ENCODE peak calls at places on chromosomes 11 and 22, in five cellular contexts. One of them, this sample, is unnamed.
A peak's percentile ranks its signal among the peaks of the same experiment; 100 is the strongest.

GRCh38 chr22:31286360-31287255 is 5.7 kb downstream of the PIK3IP1 start:
- DNase-seq in H9: no peak
- DNase-seq in neuronal stem cell: no peak
- DNase-seq in IMR-90: no peak
- DNase-seq in mesendoderm: no peak
- DNase-seq in this sample: no peak

GRCh38 chr11:87421422-87421821 is 383.7 kb downstream of the TMEM135 start:
- DNase-seq in H9: peak; percentile 72
- DNase-seq in neuronal stem cell: peak; percentile 73
- DNase-seq in IMR-90: peak; percentile 87
- DNase-seq in mesendoderm: peak; percentile 94
- DNase-seq in this sample: peak; percentile 66

GRCh38 chr22:46580940-46581579 is 39.1 kb upstream of the GRAMD4 start:
- DNase-seq in H9: no peak
- DNase-seq in neuronal stem cell: no peak
- DNase-seq in IMR-90: no peak
- DNase-seq in mesendoderm: no peak
- DNase-seq in this sample: no peak

GRCh38 chr11:64810271-64810890 is at the start of gene MEN1:
- DNase-seq in H9: peak; percentile 99
- DNase-seq in neuronal stem cell: peak; percentile 93
- DNase-seq in IMR-90: peak; percentile 93
- DNase-seq in mesendoderm: peak; percentile 99
- DNase-seq in this sample: peak; percentile 98

GRCh38 chr22:35914665-35915476 is 113.8 kb downstream of the RBFOX2 start:
- DNase-seq in H9: peak; percentile 88
- DNase-seq in neuronal stem cell: peak; percentile 87
- DNase-seq in IMR-90: peak; percentile 91
- DNase-seq in mesendoderm: peak; percentile 98
- DNase-seq in this sample: peak; percentile 62

GRCh38 chr11:128146926-128147605 is 440.3 kb downstream of the ETS1 start:
- DNase-seq in H9: no peak
- DNase-seq in neuronal stem cell: no peak
- DNase-seq in IMR-90: no peak
- DNase-seq in mesendoderm: no peak
- DNase-seq in this sample: no peak

GRCh38 chr22:49753276-49753884 is 74.3 kb downstream of the BRD1 start:
- DNase-seq in H9: no peak
- DNase-seq in neuronal stem cell: no peak
- DNase-seq in IMR-90: no peak
- DNase-seq in mesendoderm: no peak
- DNase-seq in this sample: no peak

GRCh38 chr22:50252081-50253045 is 1.3 kb upstream of the HDAC10 start:
- DNase-seq in H9: peak; percentile 87
- DNase-seq in neuronal stem cell: peak; percentile 62
- DNase-seq in IMR-90: peak; percentile 52
- DNase-seq in mesendoderm: peak; percentile 75
- DNase-seq in this sample: peak; percentile 62

GRCh38 chr11:67372232-67372992 is 986 bp downstream of the CLCF1 start:
- DNase-seq in H9: no peak
- DNase-seq in neuronal stem cell: no peak
- DNase-seq in IMR-90: no peak
- DNase-seq in mesendoderm: no peak
- DNase-seq in this sample: no peak

GRCh38 chr11:6354651-6355485 is 34.6 kb upstream of the CAVIN3 start:
- DNase-seq in H9: no peak
- DNase-seq in neuronal stem cell: no peak
- DNase-seq in IMR-90: no peak
- DNase-seq in mesendoderm: no peak
- DNase-seq in this sample: no peak

GRCh38 chr11:31487848-31488247 is 21.6 kb downstream of the IMMP1L start:
- DNase-seq in H9: no peak
- DNase-seq in neuronal stem cell: peak; percentile 27
- DNase-seq in IMR-90: peak; percentile 73
- DNase-seq in mesendoderm: peak; percentile 68
- DNase-seq in this sample: peak; percentile 7

GRCh38 chr11:115941044-115941443 is 436.8 kb upstream of the CADM1 start:
- DNase-seq in H9: no peak
- DNase-seq in neuronal stem cell: no peak
- DNase-seq in IMR-90: no peak
- DNase-seq in mesendoderm: no peak
- DNase-seq in this sample: no peak

GRCh38 chr22:48340727-48341709 is 1486.7 kb downstream of the BRD1 start:
- DNase-seq in H9: no peak
- DNase-seq in neuronal stem cell: no peak
- DNase-seq in IMR-90: no peak
- DNase-seq in mesendoderm: peak; percentile 45
- DNase-seq in this sample: no peak
- H3K4ac ChIP-seq in H9: no peak overlapping the region
- H3K4ac ChIP-seq in neuronal stem cell: no peak overlapping the region
- H3K4ac ChIP-seq in IMR-90: no peak overlapping the region
- H3K4ac ChIP-seq in mesendoderm: no peak overlapping the region
- H3K4ac ChIP-seq in this sample: no peak overlapping the region

GRCh38 chr11:131253142-131253884 is 117.1 kb upstream of the NTM start:
- DNase-seq in H9: peak; percentile 75
- DNase-seq in neuronal stem cell: no peak
- DNase-seq in IMR-90: no peak
- DNase-seq in mesendoderm: peak; percentile 96
- DNase-seq in this sample: no peak

GRCh38 chr11:131254254-131254653 is 116.2 kb upstream of the NTM start:
- DNase-seq in H9: peak; percentile 80
- DNase-seq in neuronal stem cell: no peak
- DNase-seq in IMR-90: no peak
- DNase-seq in mesendoderm: peak; percentile 88
- DNase-seq in this sample: no peak

GRCh38 chr11:131248588-131248987 is 121.8 kb upstream of the NTM start:
- DNase-seq in H9: no peak
- DNase-seq in neuronal stem cell: no peak
- DNase-seq in IMR-90: no peak
- DNase-seq in mesendoderm: no peak
- DNase-seq in this sample: no peak

GRCh38 chr11:131253885-131254204 is 116.6 kb upstream of the NTM start:
- DNase-seq in H9: peak; percentile 71
- DNase-seq in neuronal stem cell: no peak
- DNase-seq in IMR-90: peak; percentile 10
- DNase-seq in mesendoderm: peak; percentile 96
- DNase-seq in this sample: no peak
- H4K8ac ChIP-seq in H9: peak overlapping the region; percentile 85
- H4K8ac ChIP-seq in neuronal stem cell: no peak overlapping the region
- H4K8ac ChIP-seq in IMR-90: no peak overlapping the region
- H4K8ac ChIP-seq in mesendoderm: no peak overlapping the region
- H4K8ac ChIP-seq in this sample: no peak overlapping the region

DNA sequence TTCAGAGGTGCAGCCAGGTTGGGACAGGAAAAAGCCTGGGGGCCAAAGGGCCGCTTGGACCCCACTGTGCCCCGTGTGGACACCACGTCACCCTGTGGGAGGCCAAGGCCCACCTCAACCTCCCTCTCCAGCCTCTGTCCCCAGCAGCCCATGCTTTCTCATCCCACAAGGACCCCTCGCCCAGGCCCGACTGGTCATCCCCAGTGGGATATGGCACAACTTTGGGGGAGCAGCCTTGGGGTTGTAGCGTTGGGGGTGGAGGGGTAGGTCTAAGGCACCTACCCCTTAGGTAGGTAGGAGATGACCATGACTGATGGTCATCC is 44.0 kb downstream of the IGF2 start:
- DNase-seq in H9: no peak
- DNase-seq in neuronal stem cell: no peak
- DNase-seq in IMR-90: no peak
- DNase-seq in mesendoderm: no peak
- DNase-seq in this sample: no peak
- H2BK120ac ChIP-seq in H9: no peak overlapping the region
- H2BK120ac ChIP-seq in neuronal stem cell: no peak overlapping the region
- H2BK120ac ChIP-seq in IMR-90: peak overlapping the region; percentile 99
- H2BK120ac ChIP-seq in mesendoderm: no peak overlapping the region
- H2BK120ac ChIP-seq in this sample: no peak overlapping the region

GRCh38 chr11:13954591-13954990 is 7.9 kb upstream of the SPON1 start:
- DNase-seq in H9: no peak
- DNase-seq in neuronal stem cell: no peak
- DNase-seq in IMR-90: no peak
- DNase-seq in mesendoderm: no peak
- DNase-seq in this sample: no peak
- H3K4ac ChIP-seq in H9: no peak overlapping the region
- H3K4ac ChIP-seq in neuronal stem cell: no peak overlapping the region
- H3K4ac ChIP-seq in IMR-90: no peak overlapping the region
- H3K4ac ChIP-seq in mesendoderm: no peak overlapping the region
- H3K4ac ChIP-seq in this sample: no peak overlapping the region

GRCh38 chr22:20392983-20393704 is 807 bp upstream of the ZNF74 start:
- DNase-seq in H9: no peak
- DNase-seq in neuronal stem cell: no peak
- DNase-seq in IMR-90: no peak
- DNase-seq in mesendoderm: no peak
- DNase-seq in this sample: no peak
- H4K8ac ChIP-seq in H9: no peak overlapping the region
- H4K8ac ChIP-seq in neuronal stem cell: peak overlapping the region; percentile 92
- H4K8ac ChIP-seq in IMR-90: peak overlapping the region; percentile 98
- H4K8ac ChIP-seq in mesendoderm: peak overlapping the region; percentile 40
- H4K8ac ChIP-seq in this sample: peak overlapping the region; percentile 99

DNA sequence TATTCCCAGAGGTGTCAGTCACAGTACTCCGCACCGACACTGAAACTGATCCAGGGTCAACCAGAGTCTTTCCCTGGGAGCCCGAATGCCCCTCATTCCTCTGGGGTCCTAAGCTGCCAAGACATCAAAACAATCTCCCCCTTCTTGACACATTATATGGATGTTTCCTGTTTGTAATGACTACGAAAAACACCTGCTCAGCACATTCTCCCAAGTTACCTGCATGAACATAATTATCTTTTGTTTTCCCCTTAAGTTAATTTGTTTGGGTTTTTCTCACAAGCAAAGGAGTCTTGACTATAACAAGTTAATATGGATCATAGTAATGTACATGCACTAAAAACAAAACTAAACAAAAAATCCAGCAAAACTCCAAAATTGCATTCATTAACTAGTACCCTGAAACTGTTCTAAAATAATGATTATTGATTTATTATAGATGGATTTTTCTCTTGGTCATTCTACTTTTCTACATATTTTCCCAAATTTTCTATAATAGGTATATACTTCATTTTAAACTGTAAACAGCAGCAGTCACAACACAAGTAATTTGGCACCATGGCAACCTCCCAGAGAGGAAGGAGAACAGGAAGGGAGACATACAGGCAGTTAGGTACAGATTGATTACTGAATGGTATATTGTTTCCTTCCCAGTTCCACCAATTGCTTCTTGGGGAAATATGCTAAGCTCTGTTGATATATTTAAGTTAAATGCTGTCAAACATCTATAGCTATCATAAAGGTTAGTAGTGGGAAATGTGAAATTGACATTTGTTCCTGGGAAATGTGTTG is 631.5 kb downstream of the METTL15 start:
- DNase-seq in H9: no peak
- DNase-seq in neuronal stem cell: no peak
- DNase-seq in IMR-90: no peak
- DNase-seq in mesendoderm: no peak
- DNase-seq in this sample: no peak
- H2BK120ac ChIP-seq in H9: no peak overlapping the region
- H2BK120ac ChIP-seq in neuronal stem cell: no peak overlapping the region
- H2BK120ac ChIP-seq in IMR-90: peak overlapping the region; percentile 70
- H2BK120ac ChIP-seq in mesendoderm: no peak overlapping the region
- H2BK120ac ChIP-seq in this sample: no peak overlapping the region

GRCh38 chr11:36385121-36385530 is 89.0 kb downstream of the PRR5L start:
- DNase-seq in H9: no peak
- DNase-seq in neuronal stem cell: no peak
- DNase-seq in IMR-90: peak; percentile 92
- DNase-seq in mesendoderm: no peak
- DNase-seq in this sample: no peak
- H3K4ac ChIP-seq in H9: no peak overlapping the region
- H3K4ac ChIP-seq in neuronal stem cell: no peak overlapping the region
- H3K4ac ChIP-seq in IMR-90: no peak overlapping the region
- H3K4ac ChIP-seq in mesendoderm: no peak overlapping the region
- H3K4ac ChIP-seq in this sample: no peak overlapping the region

DNA sequence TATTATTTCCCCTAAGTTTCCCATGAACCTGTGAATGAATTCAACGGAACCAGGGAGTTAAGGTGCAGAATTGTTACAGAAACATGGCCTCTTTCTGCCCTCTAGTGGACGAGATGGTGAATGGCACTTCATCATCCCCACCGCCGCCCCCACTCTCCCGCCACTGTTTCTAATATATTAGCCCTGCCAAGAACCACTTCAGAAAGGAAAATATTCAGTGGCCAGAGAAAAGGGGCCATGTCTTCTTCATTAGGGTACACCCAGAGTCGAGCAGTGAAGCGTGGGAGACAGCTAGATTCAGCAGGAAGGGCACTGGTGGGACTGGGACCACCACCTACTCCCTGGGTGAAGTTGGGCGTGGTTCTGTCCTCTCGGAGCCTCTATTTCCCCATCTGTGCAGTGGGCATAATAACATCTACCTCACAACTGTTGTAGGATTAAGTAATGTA is 46.4 kb upstream of the SYT13 start:
- DNase-seq in H9: peak; percentile 51
- DNase-seq in neuronal stem cell: peak; percentile 51
- DNase-seq in IMR-90: peak; percentile 19
- DNase-seq in mesendoderm: peak; percentile 50
- DNase-seq in this sample: no peak
- H4K8ac ChIP-seq in H9: no peak overlapping the region
- H4K8ac ChIP-seq in neuronal stem cell: no peak overlapping the region
- H4K8ac ChIP-seq in IMR-90: no peak overlapping the region
- H4K8ac ChIP-seq in mesendoderm: no peak overlapping the region
- H4K8ac ChIP-seq in this sample: no peak overlapping the region

GRCh38 chr22:23522642-23523251 is 57.3 kb downstream of the IGLL1 start:
- DNase-seq in H9: no peak
- DNase-seq in neuronal stem cell: no peak
- DNase-seq in IMR-90: no peak
- DNase-seq in mesendoderm: peak; percentile 72
- DNase-seq in this sample: peak; percentile 22

GRCh38 chr22:23523746-23524145 is 56.3 kb downstream of the IGLL1 start:
- DNase-seq in H9: no peak
- DNase-seq in neuronal stem cell: no peak
- DNase-seq in IMR-90: no peak
- DNase-seq in mesendoderm: no peak
- DNase-seq in this sample: no peak

GRCh38 chr22:23519442-23520177 is 60.5 kb downstream of the IGLL1 start:
- DNase-seq in H9: no peak
- DNase-seq in neuronal stem cell: no peak
- DNase-seq in IMR-90: no peak
- DNase-seq in mesendoderm: no peak
- DNase-seq in this sample: no peak

GRCh38 chr22:23520875-23521441 is 59.1 kb downstream of the IGLL1 start:
- DNase-seq in H9: no peak
- DNase-seq in neuronal stem cell: peak; percentile 36
- DNase-seq in IMR-90: peak; percentile 29
- DNase-seq in mesendoderm: no peak
- DNase-seq in this sample: peak; percentile 36

DNA sequence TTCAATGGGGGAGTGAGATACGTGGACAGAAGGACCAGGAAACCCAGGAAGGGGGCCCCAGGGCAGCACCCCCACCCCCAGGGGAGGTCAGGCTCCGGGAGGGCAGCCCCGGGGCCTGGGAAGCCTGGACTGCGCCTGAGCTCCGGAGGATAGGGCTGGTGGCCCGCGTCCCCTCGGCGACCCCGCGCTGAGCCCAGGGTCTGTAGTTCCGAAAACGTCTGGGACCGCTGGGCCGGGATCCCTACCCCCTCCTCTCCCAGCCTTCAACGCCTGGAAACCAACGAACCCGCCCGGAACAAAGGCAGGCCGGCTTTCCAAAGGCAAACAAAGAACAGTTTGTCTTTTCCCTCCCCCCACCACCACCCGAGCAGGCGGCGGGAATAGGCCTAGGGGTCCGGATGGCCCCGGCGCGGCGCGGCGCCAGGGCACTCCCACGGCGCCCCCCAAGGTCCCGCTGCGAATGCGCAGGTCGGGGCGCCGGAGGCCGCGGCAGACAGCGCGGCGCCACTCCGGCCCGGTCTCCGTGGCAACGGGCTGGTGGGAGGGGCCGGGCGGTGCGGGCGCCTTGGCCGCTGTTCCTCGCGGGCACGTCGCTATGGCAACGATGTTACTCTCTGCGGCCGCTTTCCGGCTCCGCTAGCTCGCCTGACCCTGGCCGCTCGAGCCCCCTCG is 58.5 kb downstream of the IGLL1 start:
- DNase-seq in H9: peak; percentile 92
- DNase-seq in neuronal stem cell: peak; percentile 93
- DNase-seq in IMR-90: peak; percentile 75
- DNase-seq in mesendoderm: peak; percentile 98
- DNase-seq in this sample: peak; percentile 94
- H2BK120ac ChIP-seq in H9: no peak overlapping the region
- H2BK120ac ChIP-seq in neuronal stem cell: peak overlapping the region; percentile 94
- H2BK120ac ChIP-seq in IMR-90: peak overlapping the region; percentile 78
- H2BK120ac ChIP-seq in mesendoderm: peak overlapping the region; percentile 100
- H2BK120ac ChIP-seq in this sample: peak overlapping the region; percentile 99

This sample was measured in trophoblast cell.